ENCODE peak calls at places on chromosome 20, in nine cellular contexts. I, K, N, T, O, H, X, R and C are unnamed samples.

GRCh38 chr20:4087923-4088322 is 72.6 kb upstream of the RNF24 start:
- DNase-seq in I (no peak), K (no peak), N (no peak), T (no peak), O (no peak), H (no peak), X (no peak), R (no peak), C (no peak)

GRCh38 chr20:35297153-35297552 is 4.9 kb upstream of the FAM83C start:
- DNase-seq in I (no peak), K (no peak), N (peak; percentile 42), T (no peak), O (peak; percentile 93), H (no peak), X (no peak), R (no peak), C (peak; percentile 69)

GRCh38 chr20:38723069-38723981 is 961 bp upstream of the SLC32A1 start:
- DNase-seq in I (no peak), K (no peak), N (no peak), T (no peak), O (peak; percentile 85), H (no peak), X (no peak), R (no peak), C (peak; percentile 75)

GRCh38 chr20:13995841-13996240 is 525 bp downstream of the MACROD2 start:
- DNase-seq in I (peak; percentile 17), K (no peak), N (no peak), T (peak; percentile 42), O (peak; percentile 61), H (no peak), X (no peak), R (peak; percentile 82), C (peak; percentile 78)

GRCh38 chr20:54133434-54134427 is 40.1 kb downstream of the CYP24A1 start:
- DNase-seq in I (no peak), K (no peak), N (no peak), T (peak; percentile 45), O (no peak), H (no peak), X (no peak), R (no peak), C (no peak)

GRCh38 chr20:53224851-53225250 is 252.7 kb downstream of the TSHZ2 start:
- DNase-seq in I (no peak), K (no peak), N (no peak), T (no peak), O (no peak), H (no peak), X (peak; percentile 3), R (no peak), C (no peak)

GRCh38 chr20:25274891-25275812 is 27.3 kb downstream of the PYGB start:
- DNase-seq in I (peak; percentile 71), K (peak; percentile 6), N (peak; percentile 74), T (no peak), O (peak; percentile 69), H (no peak), X (no peak), R (peak; percentile 56), C (peak; percentile 61)

GRCh38 chr20:38633577-38634093 is 32.0 kb downstream of the ARHGAP40 start:
- DNase-seq in I (no peak), K (no peak), N (peak; percentile 79), T (peak; percentile 74), O (peak; percentile 94), H (peak; percentile 18), X (no peak), R (no peak), C (peak; percentile 91)

DNA sequence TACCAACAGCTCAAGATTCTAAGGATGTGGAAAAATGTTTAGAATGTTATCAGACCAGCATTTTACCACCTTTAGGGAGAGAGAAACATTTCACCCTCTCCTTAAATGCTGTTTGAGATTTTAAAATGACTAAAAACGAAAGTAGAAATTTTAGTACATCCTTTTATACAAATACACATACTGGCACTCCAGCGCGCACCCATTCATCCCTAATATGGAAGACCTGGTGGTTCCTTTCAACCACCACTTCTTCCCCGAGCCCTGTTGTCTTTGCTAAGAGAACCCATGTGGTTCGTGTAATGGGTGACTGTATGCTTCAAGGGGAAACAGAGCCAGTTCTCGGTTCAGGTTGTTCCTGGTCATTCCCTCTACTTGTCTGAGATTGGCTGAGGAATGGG is 21.3 kb downstream of the SPATA2 start:
- DNase-seq in I (no peak), K (no peak), N (no peak), T (no peak), O (peak; percentile 86), H (no peak), X (no peak), R (no peak), C (peak; percentile 25)
- H3K4me3 ChIP-seq in I (peak overlapping the region; percentile 50), K (no peak overlapping the region), N (no peak overlapping the region), T (no peak overlapping the region), O (peak overlapping the region; percentile 68), H (no peak overlapping the region), X (no peak overlapping the region), R (no peak overlapping the region), C (no peak overlapping the region)

DNA sequence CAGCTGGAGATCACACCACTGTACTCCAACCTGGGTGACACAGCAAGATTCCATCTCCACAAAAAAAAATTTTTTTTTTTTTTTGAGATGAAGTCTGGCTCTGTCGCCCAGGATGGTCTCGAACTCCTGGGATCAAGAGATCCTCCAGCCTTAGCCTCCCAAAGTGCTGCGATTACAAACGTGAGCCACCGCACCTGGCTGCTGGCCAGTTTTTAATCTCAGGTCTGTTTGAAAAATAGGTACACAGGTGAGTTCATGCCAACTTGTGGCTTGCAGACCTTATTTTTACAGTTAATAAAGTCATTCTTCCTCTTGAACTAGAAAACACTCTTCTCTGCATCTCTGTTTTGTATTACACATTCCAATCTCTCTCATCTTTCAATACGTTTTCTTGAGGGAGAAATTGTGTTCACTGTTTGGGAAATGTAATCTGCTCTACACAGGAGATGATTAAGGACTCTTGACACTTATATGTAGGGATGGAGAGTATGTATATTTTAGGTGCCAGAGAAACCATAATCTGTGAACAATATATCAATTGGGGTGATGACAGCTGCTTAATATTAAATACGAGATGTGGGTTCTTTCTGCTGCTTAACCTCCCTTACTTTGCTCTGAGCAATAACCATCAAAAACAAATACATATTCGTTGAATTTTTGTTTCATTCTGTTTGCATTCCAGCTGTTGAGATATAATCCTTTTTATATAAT is 17.7 kb upstream of the RIPOR3 start:
- DNase-seq in I (no peak), K (no peak), N (no peak), T (no peak), O (no peak), H (no peak), X (no peak), R (no peak), C (no peak)
- H3K4me3 ChIP-seq in I (no peak overlapping the region), K (no peak overlapping the region), N (no peak overlapping the region), T (no peak overlapping the region), O (no peak overlapping the region), H (no peak overlapping the region), X (no peak overlapping the region), R (no peak overlapping the region), C (no peak overlapping the region)

DNA sequence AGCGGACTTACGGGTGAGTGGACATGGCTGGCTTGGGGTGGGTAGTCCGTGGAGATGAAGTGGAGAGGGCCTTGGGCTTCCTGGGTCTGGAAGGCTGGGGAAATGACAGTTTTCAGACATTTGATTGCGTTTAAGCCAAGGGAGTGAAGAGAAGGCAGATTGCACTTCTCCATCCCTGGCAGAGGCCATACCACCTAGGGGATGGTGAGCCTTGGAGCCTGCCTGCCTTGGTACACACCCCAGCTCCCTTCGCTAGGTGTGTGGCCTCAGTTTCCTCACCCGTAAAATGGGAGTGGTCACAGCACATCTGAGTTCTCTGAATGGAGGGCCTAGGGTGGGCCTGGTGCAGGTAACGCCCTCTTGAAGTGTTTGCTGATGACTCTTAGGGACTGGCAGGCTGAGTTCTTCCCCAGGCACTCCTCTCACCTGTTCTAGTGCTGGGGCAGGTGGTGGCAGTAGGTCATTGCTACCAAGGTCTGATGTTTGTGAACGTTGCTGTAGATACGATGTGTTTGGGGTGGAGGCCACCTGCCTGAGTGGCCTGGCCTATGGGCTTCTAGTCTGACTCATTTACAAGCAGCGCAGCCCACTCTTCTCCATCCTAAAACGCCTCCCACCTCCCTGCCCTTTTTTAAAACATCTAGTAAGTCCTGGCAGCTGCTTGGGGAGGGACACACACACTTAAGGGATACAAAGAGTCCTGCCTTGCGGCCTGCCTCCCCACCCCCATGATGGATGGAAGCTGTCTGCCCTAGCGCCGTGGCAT is 2.3 kb downstream of the RBM38 start:
- DNase-seq in I (no peak), K (no peak), N (peak; percentile 72), T (no peak), O (peak; percentile 54), H (no peak), X (no peak), R (peak; percentile 53), C (peak; percentile 36)
- H3K4me3 ChIP-seq in I (peak overlapping the region; percentile 80), K (no peak overlapping the region), N (peak overlapping the region; percentile 81), T (peak overlapping the region; percentile 86), O (no peak overlapping the region), H (peak overlapping the region; percentile 85), X (no peak overlapping the region), R (no peak overlapping the region), C (no peak overlapping the region)

DNA sequence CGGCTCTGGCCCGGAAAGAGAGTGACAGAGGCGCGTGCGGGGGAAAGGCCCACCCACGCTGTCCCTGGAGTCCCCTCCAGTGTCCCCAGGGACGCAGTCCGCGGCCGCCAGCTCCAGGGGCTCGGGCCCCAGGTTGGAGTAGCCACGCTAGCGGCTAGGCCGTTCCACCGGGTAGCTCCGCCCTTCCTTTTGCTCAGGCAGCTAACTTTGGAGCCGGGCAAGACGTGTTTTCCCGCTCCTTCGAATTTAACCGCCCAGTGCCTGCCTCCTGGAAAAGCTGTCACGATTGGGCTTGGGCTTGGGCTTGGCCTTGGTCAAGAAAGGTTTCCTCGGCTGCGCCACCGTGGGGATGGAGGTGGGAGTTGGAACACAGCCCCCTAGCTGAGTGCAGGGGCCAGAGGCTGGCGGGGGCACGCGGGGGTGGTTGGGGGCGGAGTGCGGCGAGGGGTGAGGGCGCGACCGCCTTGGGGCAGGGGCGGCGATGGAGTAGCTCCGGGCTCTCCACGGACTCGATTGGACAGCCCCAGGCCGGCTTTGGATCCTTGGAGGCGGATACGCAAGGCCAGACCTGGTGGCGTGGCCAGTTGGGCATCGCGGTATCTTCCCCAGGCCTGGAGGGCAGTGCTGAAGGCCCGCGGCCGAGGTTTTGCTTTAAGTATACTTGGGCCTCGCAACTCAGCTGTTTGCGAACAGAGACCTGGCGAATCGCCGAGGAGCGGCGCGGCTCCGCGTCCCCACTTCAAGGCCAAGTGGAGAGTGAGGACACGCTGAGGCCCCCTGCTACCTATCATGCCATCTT is 4.5 kb downstream of the LINC00237 start:
- DNase-seq in I (no peak), K (no peak), N (peak; percentile 81), T (no peak), O (peak; percentile 75), H (no peak), X (no peak), R (peak; percentile 79), C (peak; percentile 79)
- H3K4me3 ChIP-seq in I (peak overlapping the region; percentile 62), K (peak overlapping the region; percentile 13), N (peak overlapping the region; percentile 36), T (peak overlapping the region; percentile 80), O (no peak overlapping the region), H (peak overlapping the region; percentile 56), X (no peak overlapping the region), R (peak overlapping the region; percentile 24), C (peak overlapping the region; percentile 59)